ENCODE peak calls at places on chromosomes 6 and 20, in four cellular contexts. One of them, this sample, is unnamed.

GRCh38 chr6:63121166-63121565 is 90.1 kb upstream of the FKBP1C start:
- DNase-seq in HCT116: no peak
- DNase-seq in Panc1: no peak
- DNase-seq in K562: no peak
- DNase-seq in this sample: peak

GRCh38 chr6:81228912-81229540 is 523.5 kb downstream of the TENT5A start:
- DNase-seq in HCT116: no peak
- DNase-seq in Panc1: no peak
- DNase-seq in K562: no peak
- DNase-seq in this sample: no peak

GRCh38 chr6:106134906-106135634 is 48.9 kb downstream of the PRDM1 start:
- DNase-seq in Panc1: peak
- DNase-seq in HCT116: peak
- DNase-seq in K562: peak
- DNase-seq in this sample: peak

GRCh38 chr6:27720607-27721580 is 191.3 kb downstream of the OR2B2 start:
- DNase-seq in K562: peak
- DNase-seq in HCT116: peak
- DNase-seq in Panc1: peak
- DNase-seq in this sample: peak

GRCh38 chr6:33427585-33428218 is 7.8 kb downstream of the SYNGAP1 start:
- DNase-seq in HCT116: no peak
- DNase-seq in K562: peak
- DNase-seq in Panc1: no peak
- DNase-seq in this sample: no peak

GRCh38 chr20:47970282-47970903 is 185.1 kb upstream of the SULF2 start:
- DNase-seq in Panc1: no peak
- DNase-seq in HCT116: no peak
- DNase-seq in K562: no peak
- DNase-seq in this sample: peak

GRCh38 chr6:121335111-121336008 is 1.1 kb upstream of the TBC1D32 start:
- DNase-seq in Panc1: no peak
- DNase-seq in K562: no peak
- DNase-seq in HCT116: no peak
- DNase-seq in this sample: no peak

GRCh38 chr6:108287373-108287772 is 7.5 kb upstream of the AFG1L start:
- DNase-seq in K562: no peak
- DNase-seq in HCT116: no peak
- DNase-seq in Panc1: no peak
- DNase-seq in this sample: no peak

GRCh38 chr20:53711333-53712211 is 117.9 kb upstream of the ZNF217 start:
- DNase-seq in Panc1: no peak
- DNase-seq in K562: no peak
- DNase-seq in HCT116: no peak
- DNase-seq in this sample: peak

GRCh38 chr6:52603000-52603795 is 26.3 kb upstream of the TRAM2 start:
- DNase-seq in HCT116: no peak
- DNase-seq in Panc1: no peak
- DNase-seq in K562: peak
- DNase-seq in this sample: no peak

GRCh38 chr6:145081677-145082076 is 653.6 kb downstream of the EPM2A start:
- DNase-seq in Panc1: no peak
- DNase-seq in K562: no peak
- DNase-seq in HCT116: no peak
- DNase-seq in this sample: no peak

GRCh38 chr6:145069966-145070365 is 665.4 kb downstream of the EPM2A start:
- DNase-seq in Panc1: no peak
- DNase-seq in K562: no peak
- DNase-seq in HCT116: no peak
- DNase-seq in this sample: no peak

GRCh38 chr6:138815797-138816528 is 20.1 kb downstream of the ECT2L start:
- DNase-seq in K562: peak
- DNase-seq in Panc1: peak
- DNase-seq in HCT116: peak
- DNase-seq in this sample: peak

GRCh38 chr20:32509639-32510066 is 75.5 kb downstream of the NOL4L start:
- DNase-seq in Panc1: no peak
- DNase-seq in K562: no peak
- DNase-seq in HCT116: no peak
- DNase-seq in this sample: peak

GRCh38 chr20:63775096-63775978 is 35.8 kb downstream of the SLC2A4RG start:
- DNase-seq in HCT116: no peak
- DNase-seq in Panc1: no peak
- DNase-seq in K562: peak
- DNase-seq in this sample: no peak

GRCh38 chr6:161079566-161080262 is 88.1 kb downstream of the MAP3K4 start:
- DNase-seq in Panc1: no peak
- DNase-seq in K562: peak
- DNase-seq in HCT116: no peak
- DNase-seq in this sample: no peak

GRCh38 chr6:166268431-166268830 is 39.8 kb downstream of the PRR18 start:
- DNase-seq in K562: no peak
- DNase-seq in HCT116: no peak
- DNase-seq in Panc1: no peak
- DNase-seq in this sample: no peak

GRCh38 chr6:134358320-134358719 is 40.4 kb upstream of the SGK1 start:
- DNase-seq in K562: no peak
- DNase-seq in HCT116: no peak
- DNase-seq in Panc1: no peak
- DNase-seq in this sample: no peak

GRCh38 chr6:34145161-34146020 is 496 bp downstream of the GRM4 start:
- DNase-seq in Panc1: no peak
- DNase-seq in HCT116: no peak
- DNase-seq in K562: peak
- DNase-seq in this sample: no peak

DNA sequence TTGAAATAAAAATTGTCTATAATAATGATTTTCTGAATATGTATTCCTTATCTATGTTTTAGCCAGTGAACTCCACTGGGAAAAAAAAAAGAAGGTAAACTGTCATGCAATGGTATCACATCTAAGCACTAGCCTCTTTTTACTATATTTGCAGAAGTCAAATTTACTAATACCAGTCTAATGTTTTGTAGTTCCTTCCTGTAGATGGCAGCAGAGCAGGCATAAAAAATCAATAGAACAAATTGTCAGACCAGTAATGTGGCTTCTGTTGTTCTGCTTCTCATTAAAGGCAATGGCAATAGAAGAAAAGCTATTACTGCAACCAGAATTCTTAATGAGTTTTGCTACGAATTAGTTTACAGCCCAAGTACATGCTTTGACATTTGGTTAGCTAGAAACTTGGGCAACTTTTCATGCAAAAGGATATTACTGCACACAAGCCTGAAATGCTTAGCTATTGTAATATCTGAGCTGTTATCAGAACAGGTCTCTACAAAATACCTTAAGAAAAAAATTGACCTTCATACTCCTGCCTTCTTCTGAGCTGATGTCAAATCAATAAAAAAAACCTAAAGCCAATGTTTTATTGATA is 476.9 kb downstream of the KHDRBS2 start:
- DNase-seq in Panc1: peak
- DNase-seq in K562: peak
- DNase-seq in HCT116: no peak
- DNase-seq in this sample: peak
- TF ChIP-seq TCF7L2 in Panc1: no peak
- TF ChIP-seq TCF7L2 in K562: no peak
- TF ChIP-seq TCF7L2 in HCT116: no peak
- TF ChIP-seq TCF7L2 in this sample: no peak

GRCh38 chr20:1185781-1186334 is 1.1 kb upstream of the TMEM74B start:
- DNase-seq in K562: peak
- DNase-seq in HCT116: peak
- DNase-seq in Panc1: no peak
- DNase-seq in this sample: peak

GRCh38 chr20:1183153-1183552 is 1.6 kb downstream of the TMEM74B start:
- DNase-seq in K562: no peak
- DNase-seq in Panc1: no peak
- DNase-seq in HCT116: no peak
- DNase-seq in this sample: no peak

GRCh38 chr20:1185316-1185741 is 548 bp upstream of the TMEM74B start:
- DNase-seq in K562: peak
- DNase-seq in HCT116: no peak
- DNase-seq in Panc1: no peak
- DNase-seq in this sample: no peak

GRCh38 chr20:1184260-1184637 is 532 bp downstream of the TMEM74B start:
- DNase-seq in Panc1: no peak
- DNase-seq in K562: no peak
- DNase-seq in HCT116: no peak
- DNase-seq in this sample: no peak

DNA sequence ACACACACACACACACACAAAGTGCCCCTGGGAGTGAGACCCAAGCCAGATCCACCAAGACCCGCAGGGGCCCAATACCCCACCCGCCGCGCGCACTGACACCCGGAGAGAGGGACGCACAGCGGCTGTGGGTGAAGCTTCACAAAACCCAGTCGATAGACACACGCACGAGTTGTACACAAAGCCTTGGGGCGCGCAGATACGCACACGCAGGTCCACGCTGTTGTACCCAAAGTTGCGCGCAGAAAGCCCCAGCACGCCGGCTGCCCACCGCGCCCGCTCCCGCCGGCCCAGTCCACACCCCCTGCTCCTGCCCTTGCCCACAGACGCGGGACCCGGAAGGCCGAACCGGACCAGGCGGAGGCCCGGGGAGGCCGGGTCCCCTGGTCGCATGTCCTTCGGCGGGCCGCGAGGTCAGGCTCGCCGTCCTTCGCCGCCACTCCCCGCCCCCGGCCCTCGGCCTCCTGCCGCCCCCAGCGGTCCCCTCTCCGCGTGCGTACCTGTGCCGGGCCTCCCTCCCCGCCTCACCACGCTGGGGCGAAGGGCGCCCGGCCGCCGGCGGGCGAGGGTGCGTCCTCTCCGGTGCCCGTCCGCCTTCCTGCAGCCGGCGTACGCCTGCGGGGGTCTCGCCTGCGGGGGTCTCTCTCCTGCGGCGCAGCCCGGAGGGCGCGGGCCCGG is at the start of gene TMEM74B:
- DNase-seq in K562: no peak
- DNase-seq in HCT116: no peak
- DNase-seq in Panc1: no peak
- DNase-seq in this sample: no peak
- TF ChIP-seq TCF7L2 in K562: no peak
- TF ChIP-seq TCF7L2 in HCT116: no peak
- TF ChIP-seq TCF7L2 in Panc1: no peak
- TF ChIP-seq TCF7L2 in this sample: no peak

GRCh38 chr20:10379761-10380160 is 54.3 kb downstream of the MKKS start:
- DNase-seq in K562: no peak
- DNase-seq in HCT116: no peak
- DNase-seq in Panc1: no peak
- DNase-seq in this sample: no peak

GRCh38 chr20:10376271-10377075 is 57.5 kb downstream of the MKKS start:
- DNase-seq in K562: no peak
- DNase-seq in Panc1: no peak
- DNase-seq in HCT116: no peak
- DNase-seq in this sample: no peak

GRCh38 chr20:10385850-10386544 is 48.0 kb downstream of the MKKS start:
- DNase-seq in HCT116: no peak
- DNase-seq in Panc1: no peak
- DNase-seq in K562: peak
- DNase-seq in this sample: no peak

DNA sequence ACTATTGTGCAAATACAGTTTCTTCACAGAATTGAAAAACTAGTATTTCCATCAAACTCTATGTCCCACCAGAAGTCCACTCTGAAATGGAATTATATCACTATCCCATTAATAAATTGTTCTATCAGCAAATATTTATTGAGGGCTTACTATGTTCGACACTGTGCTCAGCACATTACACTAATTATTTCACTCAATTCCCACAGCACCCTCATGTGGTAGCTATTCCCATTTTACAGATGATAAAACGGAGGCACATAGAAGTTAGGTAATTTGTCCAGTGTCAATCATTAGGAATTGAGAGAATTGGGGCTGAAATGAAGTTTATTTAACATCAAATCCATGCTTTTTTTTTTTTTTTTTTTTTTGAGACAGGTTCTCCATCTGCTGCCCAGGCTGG is 52.5 kb downstream of the MKKS start:
- DNase-seq in K562: no peak
- DNase-seq in HCT116: no peak
- DNase-seq in Panc1: no peak
- DNase-seq in this sample: peak
- TF ChIP-seq TCF7L2 in K562: no peak
- TF ChIP-seq TCF7L2 in HCT116: no peak
- TF ChIP-seq TCF7L2 in Panc1: no peak
- TF ChIP-seq TCF7L2 in this sample: no peak

GRCh38 chr6:1461736-1462135 is 72.4 kb downstream of the FOXF2 start:
- DNase-seq in Panc1: no peak
- DNase-seq in K562: no peak
- DNase-seq in HCT116: no peak
- DNase-seq in this sample: no peak
- TF ChIP-seq TCF7L2 in Panc1: no peak
- TF ChIP-seq TCF7L2 in K562: no peak
- TF ChIP-seq TCF7L2 in HCT116: no peak
- TF ChIP-seq TCF7L2 in this sample: no peak

GRCh38 chr6:111087871-111088667 is 766 bp downstream of the SLC16A10 start:
- DNase-seq in K562: no peak
- DNase-seq in HCT116: peak
- DNase-seq in Panc1: no peak
- DNase-seq in this sample: peak
- TF ChIP-seq TCF7L2 in K562: no peak
- TF ChIP-seq TCF7L2 in HCT116: no peak
- TF ChIP-seq TCF7L2 in Panc1: no peak
- TF ChIP-seq TCF7L2 in this sample: no peak

GRCh38 chr6:72649032-72649984 is 27.4 kb downstream of the KCNQ5 start:
- DNase-seq in K562: no peak
- DNase-seq in HCT116: no peak
- DNase-seq in Panc1: peak
- DNase-seq in this sample: no peak
- TF ChIP-seq TCF7L2 in K562: no peak
- TF ChIP-seq TCF7L2 in HCT116: no peak
- TF ChIP-seq TCF7L2 in Panc1: no peak
- TF ChIP-seq TCF7L2 in this sample: no peak

GRCh38 chr20:39568090-39568489 is 605.9 kb downstream of the DHX35 start:
- DNase-seq in K562: no peak
- DNase-seq in HCT116: no peak
- DNase-seq in Panc1: no peak
- DNase-seq in this sample: no peak
- TF ChIP-seq TCF7L2 in K562: no peak
- TF ChIP-seq TCF7L2 in HCT116: no peak
- TF ChIP-seq TCF7L2 in Panc1: no peak
- TF ChIP-seq TCF7L2 in this sample: no peak

DNA sequence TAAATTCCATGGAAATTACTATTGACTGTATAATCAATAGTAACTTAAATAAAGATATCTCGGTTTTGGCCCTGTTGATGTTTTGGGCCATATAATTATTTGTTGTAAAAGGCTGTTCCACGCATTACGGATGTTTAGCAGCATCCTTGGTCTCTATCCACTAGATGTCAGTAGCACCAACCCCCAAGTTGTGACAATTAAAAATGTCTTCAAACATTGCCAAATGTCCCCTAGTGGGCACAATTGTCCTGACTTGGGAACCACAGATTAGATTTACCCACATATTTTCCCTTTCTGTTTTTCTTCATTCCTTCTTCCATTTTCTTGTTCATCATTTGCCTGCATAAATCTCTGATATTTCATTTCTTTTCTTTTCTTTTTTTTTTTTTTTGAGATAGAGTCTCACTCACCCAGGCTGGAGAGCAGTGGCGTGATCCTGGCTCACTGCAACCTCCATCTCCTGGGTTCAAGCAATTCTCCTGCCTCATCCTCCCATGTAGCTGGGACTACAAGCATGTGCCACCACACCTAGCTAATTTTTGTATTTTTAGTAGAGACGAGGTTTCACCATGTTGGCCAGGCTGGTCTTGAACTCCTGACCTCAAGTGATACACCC is 13.6 kb upstream of the WFDC8 start:
- DNase-seq in K562: peak
- DNase-seq in Panc1: peak
- DNase-seq in HCT116: peak
- DNase-seq in this sample: peak
- TF ChIP-seq TCF7L2 in K562: no peak
- TF ChIP-seq TCF7L2 in Panc1: no peak
- TF ChIP-seq TCF7L2 in HCT116: no peak
- TF ChIP-seq TCF7L2 in this sample: no peak